ENCODE peak calls at places on chromosomes 6 and 20, in eight cellular contexts. One of them, this sample, is unnamed.

GRCh38 chr20:62595491-62595890 is 46.8 kb upstream of the SLCO4A1 start:
- DNase-seq in HepG2: no peak
- DNase-seq in fibroblast of pulmonary artery: peak
- DNase-seq in lower leg skin: no peak
- DNase-seq in Calu3: peak
- DNase-seq in HFFc6: peak
- DNase-seq in fibroblast of mammary gland: peak
- DNase-seq in GM20000: no peak
- DNase-seq in this sample: peak

GRCh38 chr6:162922816-162923215 is 195.0 kb downstream of the PACRG start:
- DNase-seq in lower leg skin: no peak
- DNase-seq in HepG2: no peak
- DNase-seq in HFFc6: no peak
- DNase-seq in fibroblast of mammary gland: no peak
- DNase-seq in fibroblast of pulmonary artery: no peak
- DNase-seq in Calu3: no peak
- DNase-seq in GM20000: no peak
- DNase-seq in this sample: no peak

GRCh38 chr6:82246802-82247633 is 526 bp downstream of the IBTK start:
- DNase-seq in Calu3: peak
- DNase-seq in HepG2: peak
- DNase-seq in HFFc6: peak
- DNase-seq in lower leg skin: peak
- DNase-seq in fibroblast of mammary gland: peak
- DNase-seq in fibroblast of pulmonary artery: peak
- DNase-seq in GM20000: peak
- DNase-seq in this sample: peak

GRCh38 chr6:136738178-136739057 is 53.9 kb downstream of the MAP3K5 start:
- DNase-seq in Calu3: no peak
- DNase-seq in fibroblast of mammary gland: peak
- DNase-seq in HepG2: no peak
- DNase-seq in GM20000: no peak
- DNase-seq in lower leg skin: no peak
- DNase-seq in fibroblast of pulmonary artery: peak
- DNase-seq in HFFc6: peak
- DNase-seq in this sample: no peak

GRCh38 chr20:9609892-9610502 is 95.6 kb downstream of the LAMP5 start:
- DNase-seq in fibroblast of pulmonary artery: peak
- DNase-seq in HepG2: peak
- DNase-seq in Calu3: no peak
- DNase-seq in fibroblast of mammary gland: peak
- DNase-seq in lower leg skin: peak
- DNase-seq in GM20000: peak
- DNase-seq in HFFc6: peak
- DNase-seq in this sample: peak

GRCh38 chr20:101975-102374 is 14.5 kb downstream of the DEFB125 start:
- DNase-seq in HFFc6: no peak
- DNase-seq in GM20000: no peak
- DNase-seq in fibroblast of mammary gland: no peak
- DNase-seq in fibroblast of pulmonary artery: no peak
- DNase-seq in Calu3: no peak
- DNase-seq in lower leg skin: no peak
- DNase-seq in HepG2: no peak
- DNase-seq in this sample: no peak

GRCh38 chr6:121620002-121620740 is 184.7 kb downstream of the GJA1 start:
- DNase-seq in lower leg skin: no peak
- DNase-seq in HFFc6: no peak
- DNase-seq in Calu3: no peak
- DNase-seq in HepG2: no peak
- DNase-seq in GM20000: no peak
- DNase-seq in fibroblast of pulmonary artery: no peak
- DNase-seq in fibroblast of mammary gland: no peak
- DNase-seq in this sample: no peak

GRCh38 chr6:36851149-36851614 is 11.9 kb upstream of the CPNE5 start:
- DNase-seq in fibroblast of mammary gland: peak
- DNase-seq in HepG2: peak
- DNase-seq in Calu3: peak
- DNase-seq in GM20000: peak
- DNase-seq in fibroblast of pulmonary artery: peak
- DNase-seq in lower leg skin: peak
- DNase-seq in HFFc6: peak
- DNase-seq in this sample: peak

GRCh38 chr6:156595481-156595880 is 181.7 kb upstream of the ARID1B start:
- DNase-seq in GM20000: no peak
- DNase-seq in HepG2: no peak
- DNase-seq in Calu3: no peak
- DNase-seq in fibroblast of mammary gland: no peak
- DNase-seq in fibroblast of pulmonary artery: no peak
- DNase-seq in HFFc6: no peak
- DNase-seq in lower leg skin: no peak
- DNase-seq in this sample: peak

GRCh38 chr20:15158438-15158990 is 821.1 kb upstream of the FLRT3 start:
- DNase-seq in fibroblast of mammary gland: no peak
- DNase-seq in GM20000: no peak
- DNase-seq in lower leg skin: no peak
- DNase-seq in fibroblast of pulmonary artery: no peak
- DNase-seq in HFFc6: no peak
- DNase-seq in HepG2: peak
- DNase-seq in Calu3: no peak
- DNase-seq in this sample: no peak

GRCh38 chr6:8243462-8243861 is 141.1 kb upstream of the EEF1E1 start:
- DNase-seq in HepG2: no peak
- DNase-seq in GM20000: no peak
- DNase-seq in fibroblast of pulmonary artery: peak
- DNase-seq in Calu3: no peak
- DNase-seq in fibroblast of mammary gland: peak
- DNase-seq in HFFc6: no peak
- DNase-seq in lower leg skin: no peak
- DNase-seq in this sample: peak

GRCh38 chr6:158382491-158382890 is 70.2 kb downstream of the TULP4 start:
- DNase-seq in HepG2: no peak
- DNase-seq in Calu3: no peak
- DNase-seq in HFFc6: no peak
- DNase-seq in lower leg skin: no peak
- DNase-seq in fibroblast of pulmonary artery: no peak
- DNase-seq in GM20000: no peak
- DNase-seq in fibroblast of mammary gland: no peak
- DNase-seq in this sample: no peak

GRCh38 chr20:58045579-58045978 is 182.9 kb downstream of the ANKRD60 start:
- DNase-seq in HFFc6: no peak
- DNase-seq in fibroblast of mammary gland: no peak
- DNase-seq in lower leg skin: peak
- DNase-seq in HepG2: no peak
- DNase-seq in fibroblast of pulmonary artery: no peak
- DNase-seq in GM20000: no peak
- DNase-seq in Calu3: no peak
- DNase-seq in this sample: no peak

GRCh38 chr6:111238464-111239119 is 151.3 kb downstream of the SLC16A10 start:
- DNase-seq in GM20000: no peak
- DNase-seq in HepG2: no peak
- DNase-seq in Calu3: no peak
- DNase-seq in HFFc6: peak
- DNase-seq in lower leg skin: no peak
- DNase-seq in fibroblast of pulmonary artery: peak
- DNase-seq in fibroblast of mammary gland: peak
- DNase-seq in this sample: peak

GRCh38 chr6:39948156-39948850 is 14.0 kb upstream of the MOCS1 start:
- DNase-seq in lower leg skin: no peak
- DNase-seq in Calu3: no peak
- DNase-seq in HFFc6: no peak
- DNase-seq in fibroblast of mammary gland: no peak
- DNase-seq in fibroblast of pulmonary artery: no peak
- DNase-seq in HepG2: peak
- DNase-seq in GM20000: no peak
- DNase-seq in this sample: no peak
- TF ChIP-seq CTCF in lower leg skin: no peak
- TF ChIP-seq CTCF in Calu3: no peak
- TF ChIP-seq CTCF in HFFc6: no peak
- TF ChIP-seq CTCF in fibroblast of mammary gland: no peak
- TF ChIP-seq CTCF in fibroblast of pulmonary artery: no peak
- TF ChIP-seq CTCF in HepG2: no peak
- TF ChIP-seq CTCF in GM20000: no peak
- TF ChIP-seq CTCF in this sample: no peak

GRCh38 chr20:49435639-49436038 is 46.8 kb downstream of the KCNB1 start:
- DNase-seq in fibroblast of mammary gland: no peak
- DNase-seq in fibroblast of pulmonary artery: no peak
- DNase-seq in Calu3: peak
- DNase-seq in HFFc6: no peak
- DNase-seq in GM20000: no peak
- DNase-seq in lower leg skin: no peak
- DNase-seq in HepG2: no peak
- DNase-seq in this sample: no peak
- TF ChIP-seq CTCF in fibroblast of mammary gland: no peak
- TF ChIP-seq CTCF in fibroblast of pulmonary artery: no peak
- TF ChIP-seq CTCF in Calu3: peak
- TF ChIP-seq CTCF in HFFc6: no peak
- TF ChIP-seq CTCF in GM20000: no peak
- TF ChIP-seq CTCF in lower leg skin: no peak
- TF ChIP-seq CTCF in HepG2: peak
- TF ChIP-seq CTCF in this sample: no peak

GRCh38 chr6:35624341-35625070 is 64.2 kb downstream of the FKBP5 start:
- DNase-seq in HFFc6: no peak
- DNase-seq in fibroblast of pulmonary artery: peak
- DNase-seq in HepG2: peak
- DNase-seq in GM20000: no peak
- DNase-seq in lower leg skin: no peak
- DNase-seq in Calu3: no peak
- DNase-seq in fibroblast of mammary gland: peak
- DNase-seq in this sample: no peak
- TF ChIP-seq CTCF in HFFc6: peak
- TF ChIP-seq CTCF in fibroblast of pulmonary artery: peak
- TF ChIP-seq CTCF in HepG2: peak
- TF ChIP-seq CTCF in GM20000: no peak
- TF ChIP-seq CTCF in lower leg skin: no peak
- TF ChIP-seq CTCF in Calu3: no peak
- TF ChIP-seq CTCF in fibroblast of mammary gland: peak
- TF ChIP-seq CTCF in this sample: peak

GRCh38 chr20:2918096-2919049 is 45.1 kb downstream of the PTPRA start:
- DNase-seq in fibroblast of pulmonary artery: no peak
- DNase-seq in GM20000: no peak
- DNase-seq in HFFc6: no peak
- DNase-seq in Calu3: no peak
- DNase-seq in HepG2: no peak
- DNase-seq in fibroblast of mammary gland: no peak
- DNase-seq in lower leg skin: no peak
- DNase-seq in this sample: no peak

GRCh38 chr20:2917266-2917665 is 44.0 kb downstream of the PTPRA start:
- DNase-seq in lower leg skin: no peak
- DNase-seq in Calu3: no peak
- DNase-seq in HepG2: no peak
- DNase-seq in fibroblast of mammary gland: no peak
- DNase-seq in fibroblast of pulmonary artery: no peak
- DNase-seq in GM20000: no peak
- DNase-seq in HFFc6: no peak
- DNase-seq in this sample: no peak

GRCh38 chr20:2909953-2910352 is 36.7 kb downstream of the PTPRA start:
- DNase-seq in fibroblast of mammary gland: no peak
- DNase-seq in lower leg skin: no peak
- DNase-seq in HepG2: no peak
- DNase-seq in HFFc6: no peak
- DNase-seq in Calu3: no peak
- DNase-seq in fibroblast of pulmonary artery: no peak
- DNase-seq in GM20000: no peak
- DNase-seq in this sample: no peak

GRCh38 chr20:2911200-2911599 is 37.9 kb downstream of the PTPRA start:
- DNase-seq in fibroblast of pulmonary artery: no peak
- DNase-seq in lower leg skin: no peak
- DNase-seq in HepG2: no peak
- DNase-seq in fibroblast of mammary gland: no peak
- DNase-seq in Calu3: no peak
- DNase-seq in GM20000: no peak
- DNase-seq in HFFc6: no peak
- DNase-seq in this sample: no peak

GRCh38 chr20:2914160-2914559 is 40.9 kb downstream of the PTPRA start:
- DNase-seq in lower leg skin: no peak
- DNase-seq in HFFc6: no peak
- DNase-seq in Calu3: peak
- DNase-seq in fibroblast of mammary gland: no peak
- DNase-seq in GM20000: peak
- DNase-seq in fibroblast of pulmonary artery: peak
- DNase-seq in HepG2: peak
- DNase-seq in this sample: peak
- TF ChIP-seq CTCF in lower leg skin: no peak
- TF ChIP-seq CTCF in HFFc6: peak
- TF ChIP-seq CTCF in Calu3: no peak
- TF ChIP-seq CTCF in fibroblast of mammary gland: peak
- TF ChIP-seq CTCF in GM20000: no peak
- TF ChIP-seq CTCF in fibroblast of pulmonary artery: peak
- TF ChIP-seq CTCF in HepG2: peak
- TF ChIP-seq CTCF in this sample: peak

GRCh38 chr6:43457643-43458042 is 2.3 kb upstream of the DLK2 start:
- DNase-seq in fibroblast of mammary gland: no peak
- DNase-seq in GM20000: no peak
- DNase-seq in fibroblast of pulmonary artery: no peak
- DNase-seq in Calu3: no peak
- DNase-seq in lower leg skin: no peak
- DNase-seq in HFFc6: no peak
- DNase-seq in HepG2: no peak
- DNase-seq in this sample: no peak
- TF ChIP-seq CTCF in fibroblast of mammary gland: no peak
- TF ChIP-seq CTCF in GM20000: no peak
- TF ChIP-seq CTCF in fibroblast of pulmonary artery: no peak
- TF ChIP-seq CTCF in Calu3: no peak
- TF ChIP-seq CTCF in lower leg skin: no peak
- TF ChIP-seq CTCF in HFFc6: no peak
- TF ChIP-seq CTCF in HepG2: peak
- TF ChIP-seq CTCF in this sample: no peak

DNA sequence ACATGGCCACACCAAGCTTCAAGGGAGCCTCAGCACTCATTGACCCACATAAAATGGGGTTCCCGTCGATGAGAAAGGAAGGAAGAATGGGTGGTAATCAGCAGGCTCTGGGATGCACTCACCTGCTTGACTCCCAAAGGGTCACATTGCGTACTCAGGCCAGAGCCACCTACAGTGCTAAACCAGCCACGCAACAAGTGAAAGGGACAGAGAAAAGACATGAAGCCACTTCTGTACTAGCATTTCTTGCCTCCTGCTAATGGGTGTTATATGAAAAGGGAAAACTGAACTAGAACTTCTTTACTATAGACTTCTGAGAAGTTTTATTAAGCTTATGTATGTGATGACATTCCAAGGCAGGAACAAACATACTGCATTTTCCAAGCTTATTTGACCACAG is 95.9 kb upstream of the GCM1 start:
- DNase-seq in fibroblast of mammary gland: no peak
- DNase-seq in GM20000: no peak
- DNase-seq in Calu3: no peak
- DNase-seq in fibroblast of pulmonary artery: no peak
- DNase-seq in HFFc6: no peak
- DNase-seq in lower leg skin: no peak
- DNase-seq in HepG2: no peak
- DNase-seq in this sample: no peak
- TF ChIP-seq CTCF in fibroblast of mammary gland: no peak
- TF ChIP-seq CTCF in GM20000: no peak
- TF ChIP-seq CTCF in Calu3: no peak
- TF ChIP-seq CTCF in fibroblast of pulmonary artery: no peak
- TF ChIP-seq CTCF in HFFc6: no peak
- TF ChIP-seq CTCF in lower leg skin: no peak
- TF ChIP-seq CTCF in HepG2: no peak
- TF ChIP-seq CTCF in this sample: no peak